ENCODE peak calls at places on chromosomes 11 and 22, in eight cellular contexts. One of them, this sample, is unnamed.

GRCh38 chr22:20653012-20653794 is 120.7 kb upstream of the SERPIND1 start:
- DNase-seq in activated T-helper 1 cell treated with anti-CD3 and anti-CD28 coated beads, Interleukin-12 subunit alpha, Interleukin-12 subunit beta, Interleukin-2, Interleukin-4 antibody, amounts not matched to agents 30 ng/mL and 10 ng/mL and 1 ng/mL, durations not matched to agents 14 hours and 24 hours and 36 hours: no peak
- DNase-seq in fibroblast of mammary gland: no peak
- DNase-seq in naive B cell: no peak
- DNase-seq in CD8-positive, alpha-beta memory T cell: no peak
- DNase-seq in activated effector memory CD4-positive, alpha-beta T cell treated with Interleukin-2 at 50 U/mL for 16 hours: no peak
- DNase-seq in HEK293T: peak; percentile 3
- DNase-seq in EL: no peak
- DNase-seq in this sample: no peak

GRCh38 chr11:76666408-76666807 is 4.1 kb downstream of the LRRC32 start:
- DNase-seq in CD8-positive, alpha-beta memory T cell: no peak
- DNase-seq in naive B cell: peak; percentile 31
- DNase-seq in EL: no peak
- DNase-seq in activated effector memory CD4-positive, alpha-beta T cell treated with Interleukin-2 at 50 U/mL for 16 hours: no peak
- DNase-seq in fibroblast of mammary gland: peak; percentile 20
- DNase-seq in HEK293T: no peak
- DNase-seq in activated T-helper 1 cell treated with anti-CD3 and anti-CD28 coated beads, Interleukin-12 subunit alpha, Interleukin-12 subunit beta, Interleukin-2, Interleukin-4 antibody, amounts not matched to agents 30 ng/mL and 10 ng/mL and 1 ng/mL, durations not matched to agents 14 hours and 24 hours and 36 hours: no peak
- DNase-seq in this sample: no peak

GRCh38 chr11:96054870-96055705 is 131.2 kb upstream of the MTMR2 start:
- DNase-seq in CD8-positive, alpha-beta memory T cell: peak; percentile 18
- DNase-seq in EL: peak; percentile 60
- DNase-seq in activated T-helper 1 cell treated with anti-CD3 and anti-CD28 coated beads, Interleukin-12 subunit alpha, Interleukin-12 subunit beta, Interleukin-2, Interleukin-4 antibody, amounts not matched to agents 30 ng/mL and 10 ng/mL and 1 ng/mL, durations not matched to agents 14 hours and 24 hours and 36 hours: no peak
- DNase-seq in activated effector memory CD4-positive, alpha-beta T cell treated with Interleukin-2 at 50 U/mL for 16 hours: no peak
- DNase-seq in fibroblast of mammary gland: peak; percentile 68
- DNase-seq in HEK293T: peak; percentile 22
- DNase-seq in naive B cell: no peak
- DNase-seq in this sample: no peak

GRCh38 chr11:48028909-48029685 is 48.7 kb downstream of the PTPRJ start:
- DNase-seq in CD8-positive, alpha-beta memory T cell: no peak
- DNase-seq in activated effector memory CD4-positive, alpha-beta T cell treated with Interleukin-2 at 50 U/mL for 16 hours: no peak
- DNase-seq in HEK293T: no peak
- DNase-seq in activated T-helper 1 cell treated with anti-CD3 and anti-CD28 coated beads, Interleukin-12 subunit alpha, Interleukin-12 subunit beta, Interleukin-2, Interleukin-4 antibody, amounts not matched to agents 30 ng/mL and 10 ng/mL and 1 ng/mL, durations not matched to agents 14 hours and 24 hours and 36 hours: peak; percentile 31
- DNase-seq in fibroblast of mammary gland: no peak
- DNase-seq in EL: no peak
- DNase-seq in naive B cell: no peak
- DNase-seq in this sample: no peak

GRCh38 chr11:60169264-60169915 is 13.5 kb downstream of the MS4A6A start:
- DNase-seq in activated effector memory CD4-positive, alpha-beta T cell treated with Interleukin-2 at 50 U/mL for 16 hours: no peak
- DNase-seq in fibroblast of mammary gland: peak; percentile 11
- DNase-seq in naive B cell: no peak
- DNase-seq in CD8-positive, alpha-beta memory T cell: no peak
- DNase-seq in activated T-helper 1 cell treated with anti-CD3 and anti-CD28 coated beads, Interleukin-12 subunit alpha, Interleukin-12 subunit beta, Interleukin-2, Interleukin-4 antibody, amounts not matched to agents 30 ng/mL and 10 ng/mL and 1 ng/mL, durations not matched to agents 14 hours and 24 hours and 36 hours: no peak
- DNase-seq in HEK293T: no peak
- DNase-seq in EL: peak; percentile 1
- DNase-seq in this sample: no peak

GRCh38 chr22:40385041-40385782 is 14.8 kb downstream of the SGSM3 start:
- DNase-seq in naive B cell: peak; percentile 69
- DNase-seq in CD8-positive, alpha-beta memory T cell: peak; percentile 66
- DNase-seq in fibroblast of mammary gland: no peak
- DNase-seq in EL: no peak
- DNase-seq in activated effector memory CD4-positive, alpha-beta T cell treated with Interleukin-2 at 50 U/mL for 16 hours: no peak
- DNase-seq in HEK293T: no peak
- DNase-seq in activated T-helper 1 cell treated with anti-CD3 and anti-CD28 coated beads, Interleukin-12 subunit alpha, Interleukin-12 subunit beta, Interleukin-2, Interleukin-4 antibody, amounts not matched to agents 30 ng/mL and 10 ng/mL and 1 ng/mL, durations not matched to agents 14 hours and 24 hours and 36 hours: peak; percentile 17
- DNase-seq in this sample: no peak

GRCh38 chr11:17989306-17989705 is 23.5 kb downstream of the SERGEF start:
- DNase-seq in EL: no peak
- DNase-seq in fibroblast of mammary gland: no peak
- DNase-seq in naive B cell: no peak
- DNase-seq in CD8-positive, alpha-beta memory T cell: no peak
- DNase-seq in activated T-helper 1 cell treated with anti-CD3 and anti-CD28 coated beads, Interleukin-12 subunit alpha, Interleukin-12 subunit beta, Interleukin-2, Interleukin-4 antibody, amounts not matched to agents 30 ng/mL and 10 ng/mL and 1 ng/mL, durations not matched to agents 14 hours and 24 hours and 36 hours: no peak
- DNase-seq in activated effector memory CD4-positive, alpha-beta T cell treated with Interleukin-2 at 50 U/mL for 16 hours: no peak
- DNase-seq in HEK293T: no peak
- DNase-seq in this sample: no peak

GRCh38 chr11:45470151-45471001 is 184.2 kb upstream of the SYT13 start:
- DNase-seq in EL: peak; percentile 43
- DNase-seq in HEK293T: no peak
- DNase-seq in fibroblast of mammary gland: peak; percentile 86
- DNase-seq in activated T-helper 1 cell treated with anti-CD3 and anti-CD28 coated beads, Interleukin-12 subunit alpha, Interleukin-12 subunit beta, Interleukin-2, Interleukin-4 antibody, amounts not matched to agents 30 ng/mL and 10 ng/mL and 1 ng/mL, durations not matched to agents 14 hours and 24 hours and 36 hours: no peak
- DNase-seq in naive B cell: no peak
- DNase-seq in CD8-positive, alpha-beta memory T cell: no peak
- DNase-seq in activated effector memory CD4-positive, alpha-beta T cell treated with Interleukin-2 at 50 U/mL for 16 hours: no peak
- DNase-seq in this sample: no peak

GRCh38 chr11:127493330-127493729 is 492.8 kb upstream of the KIRREL3 start:
- DNase-seq in naive B cell: no peak
- DNase-seq in activated T-helper 1 cell treated with anti-CD3 and anti-CD28 coated beads, Interleukin-12 subunit alpha, Interleukin-12 subunit beta, Interleukin-2, Interleukin-4 antibody, amounts not matched to agents 30 ng/mL and 10 ng/mL and 1 ng/mL, durations not matched to agents 14 hours and 24 hours and 36 hours: no peak
- DNase-seq in HEK293T: peak; percentile 16
- DNase-seq in EL: peak; percentile 13
- DNase-seq in CD8-positive, alpha-beta memory T cell: no peak
- DNase-seq in activated effector memory CD4-positive, alpha-beta T cell treated with Interleukin-2 at 50 U/mL for 16 hours: no peak
- DNase-seq in fibroblast of mammary gland: no peak
- DNase-seq in this sample: no peak

GRCh38 chr11:134063991-134064747 is 4.7 kb upstream of the JAM3 start:
- DNase-seq in fibroblast of mammary gland: no peak
- DNase-seq in activated T-helper 1 cell treated with anti-CD3 and anti-CD28 coated beads, Interleukin-12 subunit alpha, Interleukin-12 subunit beta, Interleukin-2, Interleukin-4 antibody, amounts not matched to agents 30 ng/mL and 10 ng/mL and 1 ng/mL, durations not matched to agents 14 hours and 24 hours and 36 hours: no peak
- DNase-seq in naive B cell: no peak
- DNase-seq in EL: no peak
- DNase-seq in CD8-positive, alpha-beta memory T cell: no peak
- DNase-seq in HEK293T: no peak
- DNase-seq in activated effector memory CD4-positive, alpha-beta T cell treated with Interleukin-2 at 50 U/mL for 16 hours: no peak
- DNase-seq in this sample: no peak

GRCh38 chr11:110621826-110622225 is 90.4 kb downstream of the ARHGAP20 start:
- DNase-seq in naive B cell: no peak
- DNase-seq in activated effector memory CD4-positive, alpha-beta T cell treated with Interleukin-2 at 50 U/mL for 16 hours: no peak
- DNase-seq in CD8-positive, alpha-beta memory T cell: no peak
- DNase-seq in activated T-helper 1 cell treated with anti-CD3 and anti-CD28 coated beads, Interleukin-12 subunit alpha, Interleukin-12 subunit beta, Interleukin-2, Interleukin-4 antibody, amounts not matched to agents 30 ng/mL and 10 ng/mL and 1 ng/mL, durations not matched to agents 14 hours and 24 hours and 36 hours: no peak
- DNase-seq in HEK293T: no peak
- DNase-seq in EL: no peak
- DNase-seq in fibroblast of mammary gland: peak; percentile 6
- DNase-seq in this sample: no peak

GRCh38 chr22:18050065-18050464 is 25.7 kb upstream of the MICAL3 start:
- DNase-seq in CD8-positive, alpha-beta memory T cell: no peak
- DNase-seq in activated T-helper 1 cell treated with anti-CD3 and anti-CD28 coated beads, Interleukin-12 subunit alpha, Interleukin-12 subunit beta, Interleukin-2, Interleukin-4 antibody, amounts not matched to agents 30 ng/mL and 10 ng/mL and 1 ng/mL, durations not matched to agents 14 hours and 24 hours and 36 hours: no peak
- DNase-seq in activated effector memory CD4-positive, alpha-beta T cell treated with Interleukin-2 at 50 U/mL for 16 hours: no peak
- DNase-seq in fibroblast of mammary gland: no peak
- DNase-seq in EL: no peak
- DNase-seq in naive B cell: no peak
- DNase-seq in HEK293T: no peak
- DNase-seq in this sample: no peak

GRCh38 chr22:38132136-38132535 is 21.7 kb upstream of the BAIAP2L2 start:
- DNase-seq in activated T-helper 1 cell treated with anti-CD3 and anti-CD28 coated beads, Interleukin-12 subunit alpha, Interleukin-12 subunit beta, Interleukin-2, Interleukin-4 antibody, amounts not matched to agents 30 ng/mL and 10 ng/mL and 1 ng/mL, durations not matched to agents 14 hours and 24 hours and 36 hours: no peak
- DNase-seq in CD8-positive, alpha-beta memory T cell: no peak
- DNase-seq in fibroblast of mammary gland: no peak
- DNase-seq in EL: no peak
- DNase-seq in HEK293T: no peak
- DNase-seq in activated effector memory CD4-positive, alpha-beta T cell treated with Interleukin-2 at 50 U/mL for 16 hours: no peak
- DNase-seq in naive B cell: no peak
- DNase-seq in this sample: no peak

GRCh38 chr11:134503596-134503995 is 91.6 kb upstream of the B3GAT1 start:
- DNase-seq in CD8-positive, alpha-beta memory T cell: no peak
- DNase-seq in fibroblast of mammary gland: no peak
- DNase-seq in EL: no peak
- DNase-seq in naive B cell: no peak
- DNase-seq in HEK293T: no peak
- DNase-seq in activated effector memory CD4-positive, alpha-beta T cell treated with Interleukin-2 at 50 U/mL for 16 hours: no peak
- DNase-seq in activated T-helper 1 cell treated with anti-CD3 and anti-CD28 coated beads, Interleukin-12 subunit alpha, Interleukin-12 subunit beta, Interleukin-2, Interleukin-4 antibody, amounts not matched to agents 30 ng/mL and 10 ng/mL and 1 ng/mL, durations not matched to agents 14 hours and 24 hours and 36 hours: no peak
- DNase-seq in this sample: no peak

GRCh38 chr11:819943-820649 is 1.4 kb downstream of the PNPLA2 start:
- DNase-seq in naive B cell: peak; percentile 96
- DNase-seq in activated T-helper 1 cell treated with anti-CD3 and anti-CD28 coated beads, Interleukin-12 subunit alpha, Interleukin-12 subunit beta, Interleukin-2, Interleukin-4 antibody, amounts not matched to agents 30 ng/mL and 10 ng/mL and 1 ng/mL, durations not matched to agents 14 hours and 24 hours and 36 hours: peak; percentile 92
- DNase-seq in activated effector memory CD4-positive, alpha-beta T cell treated with Interleukin-2 at 50 U/mL for 16 hours: peak; percentile 93
- DNase-seq in EL: peak; percentile 84
- DNase-seq in CD8-positive, alpha-beta memory T cell: peak; percentile 96
- DNase-seq in HEK293T: peak; percentile 61
- DNase-seq in fibroblast of mammary gland: no peak
- DNase-seq in this sample: peak; percentile 93

GRCh38 chr22:44550666-44551491 is 52.8 kb upstream of the RTL6 start:
- DNase-seq in fibroblast of mammary gland: peak; percentile 93
- DNase-seq in activated effector memory CD4-positive, alpha-beta T cell treated with Interleukin-2 at 50 U/mL for 16 hours: no peak
- DNase-seq in CD8-positive, alpha-beta memory T cell: no peak
- DNase-seq in activated T-helper 1 cell treated with anti-CD3 and anti-CD28 coated beads, Interleukin-12 subunit alpha, Interleukin-12 subunit beta, Interleukin-2, Interleukin-4 antibody, amounts not matched to agents 30 ng/mL and 10 ng/mL and 1 ng/mL, durations not matched to agents 14 hours and 24 hours and 36 hours: no peak
- DNase-seq in HEK293T: no peak
- DNase-seq in EL: peak; percentile 92
- DNase-seq in naive B cell: no peak
- DNase-seq in this sample: no peak

GRCh38 chr11:124415356-124415923 is 9.2 kb downstream of the OR8B4 start:
- DNase-seq in HEK293T: no peak
- DNase-seq in activated T-helper 1 cell treated with anti-CD3 and anti-CD28 coated beads, Interleukin-12 subunit alpha, Interleukin-12 subunit beta, Interleukin-2, Interleukin-4 antibody, amounts not matched to agents 30 ng/mL and 10 ng/mL and 1 ng/mL, durations not matched to agents 14 hours and 24 hours and 36 hours: no peak
- DNase-seq in CD8-positive, alpha-beta memory T cell: peak; percentile 4
- DNase-seq in EL: peak; percentile 31
- DNase-seq in fibroblast of mammary gland: peak; percentile 71
- DNase-seq in naive B cell: no peak
- DNase-seq in activated effector memory CD4-positive, alpha-beta T cell treated with Interleukin-2 at 50 U/mL for 16 hours: no peak
- DNase-seq in this sample: no peak

GRCh38 chr11:45859661-45860140 is 12.4 kb downstream of the CRY2 start:
- DNase-seq in activated T-helper 1 cell treated with anti-CD3 and anti-CD28 coated beads, Interleukin-12 subunit alpha, Interleukin-12 subunit beta, Interleukin-2, Interleukin-4 antibody, amounts not matched to agents 30 ng/mL and 10 ng/mL and 1 ng/mL, durations not matched to agents 14 hours and 24 hours and 36 hours: no peak
- DNase-seq in fibroblast of mammary gland: peak; percentile 98
- DNase-seq in CD8-positive, alpha-beta memory T cell: no peak
- DNase-seq in HEK293T: no peak
- DNase-seq in EL: peak; percentile 96
- DNase-seq in naive B cell: no peak
- DNase-seq in activated effector memory CD4-positive, alpha-beta T cell treated with Interleukin-2 at 50 U/mL for 16 hours: no peak
- DNase-seq in this sample: no peak

GRCh38 chr11:87917111-87917510 is 258.1 kb downstream of the RAB38 start:
- DNase-seq in CD8-positive, alpha-beta memory T cell: no peak
- DNase-seq in activated T-helper 1 cell treated with anti-CD3 and anti-CD28 coated beads, Interleukin-12 subunit alpha, Interleukin-12 subunit beta, Interleukin-2, Interleukin-4 antibody, amounts not matched to agents 30 ng/mL and 10 ng/mL and 1 ng/mL, durations not matched to agents 14 hours and 24 hours and 36 hours: no peak
- DNase-seq in EL: no peak
- DNase-seq in fibroblast of mammary gland: peak; percentile 1
- DNase-seq in activated effector memory CD4-positive, alpha-beta T cell treated with Interleukin-2 at 50 U/mL for 16 hours: no peak
- DNase-seq in HEK293T: no peak
- DNase-seq in naive B cell: no peak
- DNase-seq in this sample: no peak

GRCh38 chr22:23094260-23094659 is 23.9 kb downstream of the GNAZ start:
- DNase-seq in CD8-positive, alpha-beta memory T cell: no peak
- DNase-seq in fibroblast of mammary gland: no peak
- DNase-seq in naive B cell: no peak
- DNase-seq in HEK293T: no peak
- DNase-seq in activated T-helper 1 cell treated with anti-CD3 and anti-CD28 coated beads, Interleukin-12 subunit alpha, Interleukin-12 subunit beta, Interleukin-2, Interleukin-4 antibody, amounts not matched to agents 30 ng/mL and 10 ng/mL and 1 ng/mL, durations not matched to agents 14 hours and 24 hours and 36 hours: no peak
- DNase-seq in activated effector memory CD4-positive, alpha-beta T cell treated with Interleukin-2 at 50 U/mL for 16 hours: no peak
- DNase-seq in EL: no peak
- DNase-seq in this sample: no peak

GRCh38 chr22:46501701-46502100 is 35.7 kb downstream of the CELSR1 start:
- DNase-seq in EL: peak; percentile 70
- DNase-seq in CD8-positive, alpha-beta memory T cell: no peak
- DNase-seq in fibroblast of mammary gland: peak; percentile 80
- DNase-seq in HEK293T: no peak
- DNase-seq in activated effector memory CD4-positive, alpha-beta T cell treated with Interleukin-2 at 50 U/mL for 16 hours: no peak
- DNase-seq in naive B cell: no peak
- DNase-seq in activated T-helper 1 cell treated with anti-CD3 and anti-CD28 coated beads, Interleukin-12 subunit alpha, Interleukin-12 subunit beta, Interleukin-2, Interleukin-4 antibody, amounts not matched to agents 30 ng/mL and 10 ng/mL and 1 ng/mL, durations not matched to agents 14 hours and 24 hours and 36 hours: no peak
- DNase-seq in this sample: no peak

GRCh38 chr11:18912883-18913282 is 26.3 kb downstream of the MRGPRX1 start:
- DNase-seq in CD8-positive, alpha-beta memory T cell: no peak
- DNase-seq in EL: no peak
- DNase-seq in fibroblast of mammary gland: no peak
- DNase-seq in naive B cell: no peak
- DNase-seq in HEK293T: no peak
- DNase-seq in activated effector memory CD4-positive, alpha-beta T cell treated with Interleukin-2 at 50 U/mL for 16 hours: no peak
- DNase-seq in activated T-helper 1 cell treated with anti-CD3 and anti-CD28 coated beads, Interleukin-12 subunit alpha, Interleukin-12 subunit beta, Interleukin-2, Interleukin-4 antibody, amounts not matched to agents 30 ng/mL and 10 ng/mL and 1 ng/mL, durations not matched to agents 14 hours and 24 hours and 36 hours: no peak
- DNase-seq in this sample: no peak

GRCh38 chr22:23827351-23827995 is 11.3 kb downstream of the DERL3 start:
- DNase-seq in activated T-helper 1 cell treated with anti-CD3 and anti-CD28 coated beads, Interleukin-12 subunit alpha, Interleukin-12 subunit beta, Interleukin-2, Interleukin-4 antibody, amounts not matched to agents 30 ng/mL and 10 ng/mL and 1 ng/mL, durations not matched to agents 14 hours and 24 hours and 36 hours: no peak
- DNase-seq in EL: no peak
- DNase-seq in naive B cell: no peak
- DNase-seq in HEK293T: no peak
- DNase-seq in fibroblast of mammary gland: no peak
- DNase-seq in activated effector memory CD4-positive, alpha-beta T cell treated with Interleukin-2 at 50 U/mL for 16 hours: no peak
- DNase-seq in CD8-positive, alpha-beta memory T cell: no peak
- DNase-seq in this sample: no peak

GRCh38 chr22:17512960-17513359 is 50.3 kb upstream of the SLC25A18 start:
- DNase-seq in fibroblast of mammary gland: no peak
- DNase-seq in activated T-helper 1 cell treated with anti-CD3 and anti-CD28 coated beads, Interleukin-12 subunit alpha, Interleukin-12 subunit beta, Interleukin-2, Interleukin-4 antibody, amounts not matched to agents 30 ng/mL and 10 ng/mL and 1 ng/mL, durations not matched to agents 14 hours and 24 hours and 36 hours: no peak
- DNase-seq in activated effector memory CD4-positive, alpha-beta T cell treated with Interleukin-2 at 50 U/mL for 16 hours: no peak
- DNase-seq in CD8-positive, alpha-beta memory T cell: no peak
- DNase-seq in HEK293T: no peak
- DNase-seq in EL: no peak
- DNase-seq in naive B cell: no peak
- DNase-seq in this sample: no peak

GRCh38 chr11:3101921-3102640 is 44.9 kb upstream of the CARS1 start:
- DNase-seq in EL: no peak
- DNase-seq in activated effector memory CD4-positive, alpha-beta T cell treated with Interleukin-2 at 50 U/mL for 16 hours: no peak
- DNase-seq in HEK293T: no peak
- DNase-seq in CD8-positive, alpha-beta memory T cell: no peak
- DNase-seq in activated T-helper 1 cell treated with anti-CD3 and anti-CD28 coated beads, Interleukin-12 subunit alpha, Interleukin-12 subunit beta, Interleukin-2, Interleukin-4 antibody, amounts not matched to agents 30 ng/mL and 10 ng/mL and 1 ng/mL, durations not matched to agents 14 hours and 24 hours and 36 hours: no peak
- DNase-seq in fibroblast of mammary gland: no peak
- DNase-seq in naive B cell: no peak
- DNase-seq in this sample: no peak

GRCh38 chr11:32891657-32892354 is 805 bp upstream of the QSER1 start:
- DNase-seq in EL: peak; percentile 23
- DNase-seq in fibroblast of mammary gland: peak; percentile 31
- DNase-seq in activated effector memory CD4-positive, alpha-beta T cell treated with Interleukin-2 at 50 U/mL for 16 hours: no peak
- DNase-seq in activated T-helper 1 cell treated with anti-CD3 and anti-CD28 coated beads, Interleukin-12 subunit alpha, Interleukin-12 subunit beta, Interleukin-2, Interleukin-4 antibody, amounts not matched to agents 30 ng/mL and 10 ng/mL and 1 ng/mL, durations not matched to agents 14 hours and 24 hours and 36 hours: no peak
- DNase-seq in CD8-positive, alpha-beta memory T cell: no peak
- DNase-seq in HEK293T: no peak
- DNase-seq in naive B cell: no peak
- DNase-seq in this sample: no peak

GRCh38 chr11:71305451-71306125 is 53.2 kb upstream of the SHANK2 start:
- DNase-seq in CD8-positive, alpha-beta memory T cell: no peak
- DNase-seq in HEK293T: no peak
- DNase-seq in EL: no peak
- DNase-seq in fibroblast of mammary gland: no peak
- DNase-seq in activated T-helper 1 cell treated with anti-CD3 and anti-CD28 coated beads, Interleukin-12 subunit alpha, Interleukin-12 subunit beta, Interleukin-2, Interleukin-4 antibody, amounts not matched to agents 30 ng/mL and 10 ng/mL and 1 ng/mL, durations not matched to agents 14 hours and 24 hours and 36 hours: no peak
- DNase-seq in naive B cell: no peak
- DNase-seq in activated effector memory CD4-positive, alpha-beta T cell treated with Interleukin-2 at 50 U/mL for 16 hours: no peak
- DNase-seq in this sample: no peak

GRCh38 chr11:118618115-118618990 is 10.9 kb downstream of the PHLDB1 start:
- DNase-seq in CD8-positive, alpha-beta memory T cell: no peak
- DNase-seq in activated effector memory CD4-positive, alpha-beta T cell treated with Interleukin-2 at 50 U/mL for 16 hours: no peak
- DNase-seq in HEK293T: no peak
- DNase-seq in activated T-helper 1 cell treated with anti-CD3 and anti-CD28 coated beads, Interleukin-12 subunit alpha, Interleukin-12 subunit beta, Interleukin-2, Interleukin-4 antibody, amounts not matched to agents 30 ng/mL and 10 ng/mL and 1 ng/mL, durations not matched to agents 14 hours and 24 hours and 36 hours: no peak
- DNase-seq in EL: peak; percentile 70
- DNase-seq in fibroblast of mammary gland: peak; percentile 87
- DNase-seq in naive B cell: no peak
- DNase-seq in this sample: no peak

GRCh38 chr11:129896062-129896461 is 684 bp upstream of the NFRKB start:
- DNase-seq in EL: no peak
- DNase-seq in HEK293T: no peak
- DNase-seq in CD8-positive, alpha-beta memory T cell: no peak
- DNase-seq in activated effector memory CD4-positive, alpha-beta T cell treated with Interleukin-2 at 50 U/mL for 16 hours: no peak
- DNase-seq in fibroblast of mammary gland: no peak
- DNase-seq in activated T-helper 1 cell treated with anti-CD3 and anti-CD28 coated beads, Interleukin-12 subunit alpha, Interleukin-12 subunit beta, Interleukin-2, Interleukin-4 antibody, amounts not matched to agents 30 ng/mL and 10 ng/mL and 1 ng/mL, durations not matched to agents 14 hours and 24 hours and 36 hours: no peak
- DNase-seq in naive B cell: no peak
- DNase-seq in this sample: no peak

GRCh38 chr11:44970293-44970692 is 19.6 kb upstream of the TP53I11 start:
- DNase-seq in fibroblast of mammary gland: no peak
- DNase-seq in activated effector memory CD4-positive, alpha-beta T cell treated with Interleukin-2 at 50 U/mL for 16 hours: no peak
- DNase-seq in EL: no peak
- DNase-seq in activated T-helper 1 cell treated with anti-CD3 and anti-CD28 coated beads, Interleukin-12 subunit alpha, Interleukin-12 subunit beta, Interleukin-2, Interleukin-4 antibody, amounts not matched to agents 30 ng/mL and 10 ng/mL and 1 ng/mL, durations not matched to agents 14 hours and 24 hours and 36 hours: no peak
- DNase-seq in HEK293T: no peak
- DNase-seq in naive B cell: no peak
- DNase-seq in CD8-positive, alpha-beta memory T cell: no peak
- DNase-seq in this sample: no peak

GRCh38 chr11:43557553-43558031 is 122.9 kb upstream of the HSD17B12 start:
- DNase-seq in EL: no peak
- DNase-seq in activated effector memory CD4-positive, alpha-beta T cell treated with Interleukin-2 at 50 U/mL for 16 hours: no peak
- DNase-seq in activated T-helper 1 cell treated with anti-CD3 and anti-CD28 coated beads, Interleukin-12 subunit alpha, Interleukin-12 subunit beta, Interleukin-2, Interleukin-4 antibody, amounts not matched to agents 30 ng/mL and 10 ng/mL and 1 ng/mL, durations not matched to agents 14 hours and 24 hours and 36 hours: no peak
- DNase-seq in fibroblast of mammary gland: no peak
- DNase-seq in naive B cell: no peak
- DNase-seq in HEK293T: no peak
- DNase-seq in CD8-positive, alpha-beta memory T cell: no peak
- DNase-seq in this sample: no peak

GRCh38 chr22:28297504-28297903 is 378.4 kb upstream of the PITPNB start:
- DNase-seq in CD8-positive, alpha-beta memory T cell: no peak
- DNase-seq in fibroblast of mammary gland: no peak
- DNase-seq in EL: no peak
- DNase-seq in activated T-helper 1 cell treated with anti-CD3 and anti-CD28 coated beads, Interleukin-12 subunit alpha, Interleukin-12 subunit beta, Interleukin-2, Interleukin-4 antibody, amounts not matched to agents 30 ng/mL and 10 ng/mL and 1 ng/mL, durations not matched to agents 14 hours and 24 hours and 36 hours: no peak
- DNase-seq in activated effector memory CD4-positive, alpha-beta T cell treated with Interleukin-2 at 50 U/mL for 16 hours: no peak
- DNase-seq in naive B cell: peak; percentile 0
- DNase-seq in HEK293T: no peak
- DNase-seq in this sample: no peak